ENCODE peak calls at places on chromosomes 11 and 22, in five cellular contexts. K is foreskin fibroblast, B is HCT116, N is nephron progenitor cell, R is gastrocnemius medialis. G is an unnamed sample.

GRCh38 chr11:90218606-90219005 is 4.2 kb downstream of the CHORDC1 start:
- DNase-seq in K (no peak), B (no peak), N (peak), R (peak), G (no peak)

GRCh38 chr11:119793335-119793984 is 64.5 kb upstream of the NECTIN1 start:
- DNase-seq in K (peak), B (no peak), N (no peak), R (no peak), G (no peak)

GRCh38 chr11:96869207-96869606 is 479.4 kb downstream of the JRKL start:
- DNase-seq in K (no peak), B (no peak), N (no peak), R (peak), G (no peak)

GRCh38 chr22:29306830-29307657 is 594 bp downstream of the GAS2L1 start:
- DNase-seq in K (peak), B (no peak), N (peak), R (peak), G (peak)

GRCh38 chr11:116192509-116193206 is 580.1 kb downstream of the BUD13 start:
- DNase-seq in K (no peak), B (no peak), N (peak), R (no peak), G (no peak)

GRCh38 chr22:47174671-47175111 is 412.2 kb downstream of the TBC1D22A start:
- DNase-seq in K (no peak), B (no peak), N (no peak), R (peak), G (no peak)

GRCh38 chr11:85096939-85097338 is 530.2 kb downstream of the DLG2 start:
- DNase-seq in K (no peak), B (no peak), N (no peak), R (no peak), G (no peak)

GRCh38 chr11:112352907-112353306 is 92.2 kb upstream of the PLET1 start:
- DNase-seq in K (peak), B (no peak), N (no peak), R (no peak), G (no peak)

GRCh38 chr11:70912226-70912840 is 340.0 kb downstream of the SHANK2 start:
- DNase-seq in K (no peak), B (no peak), N (no peak), R (no peak), G (no peak)

GRCh38 chr11:107991868-107992414 is 16.8 kb upstream of the CUL5 start:
- DNase-seq in K (no peak), B (no peak), N (no peak), R (no peak), G (no peak)

GRCh38 chr11:96095884-96096301 is 172.0 kb upstream of the MTMR2 start:
- DNase-seq in K (no peak), B (no peak), N (no peak), R (no peak), G (no peak)

GRCh38 chr22:35629406-35630234 is 12.5 kb upstream of the MB start:
- DNase-seq in K (peak), B (peak), N (no peak), R (peak), G (peak)

GRCh38 chr11:31806186-31806943 is 4.8 kb downstream of the PAX6 start:
- DNase-seq in K (no peak), B (no peak), N (no peak), R (no peak), G (peak)

GRCh38 chr11:61890536-61891330 is 612 bp downstream of the FADS3 start:
- DNase-seq in K (peak), B (no peak), N (no peak), R (peak), G (peak)

GRCh38 chr11:7551571-7551970 is 37.8 kb downstream of the PPFIBP2 start:
- DNase-seq in K (peak), B (no peak), N (no peak), R (no peak), G (no peak)

GRCh38 chr11:57778318-57779037 is 16.9 kb downstream of the CTNND1 start:
- DNase-seq in K (peak), B (peak), N (peak), R (peak), G (peak)

GRCh38 chr11:32838505-32839274 is 9.0 kb downstream of the PRRG4 start:
- DNase-seq in K (peak), B (no peak), N (no peak), R (no peak), G (no peak)

GRCh38 chr11:119323532-119324033 is 6.7 kb upstream of the MCAM start:
- DNase-seq in K (peak), B (peak), N (peak), R (peak), G (no peak)

GRCh38 chr22:25748704-25749103 is 6.7 kb downstream of the MYO18B start:
- DNase-seq in K (no peak), B (no peak), N (no peak), R (no peak), G (no peak)

GRCh38 chr22:44005524-44005923 is 18.6 kb upstream of the PARVB start:
- DNase-seq in K (no peak), B (no peak), N (no peak), R (peak), G (no peak)

GRCh38 chr11:17985517-17985916 is 27.3 kb downstream of the SERGEF start:
- DNase-seq in K (peak), B (peak), N (no peak), R (peak), G (no peak)

GRCh38 chr11:17988465-17988864 is 24.4 kb downstream of the SERGEF start:
- DNase-seq in K (no peak), B (no peak), N (no peak), R (no peak), G (no peak)

GRCh38 chr11:17986007-17986710 is 26.7 kb downstream of the SERGEF start:
- DNase-seq in K (peak), B (peak), N (no peak), R (peak), G (no peak)

GRCh38 chr11:17987826-17988225 is 25.0 kb downstream of the SERGEF start:
- DNase-seq in K (no peak), B (no peak), N (no peak), R (no peak), G (no peak)

GRCh38 chr11:17986711-17987220 is 26.1 kb downstream of the SERGEF start:
- DNase-seq in K (no peak), B (no peak), N (no peak), R (no peak), G (no peak)
- TF ChIP-seq CTCF in K (peak), B (peak), N (no peak), R (peak), G (no peak)

GRCh38 chr11:65890324-65891179 is at the start of gene CCDC85B:
- DNase-seq in K (peak), B (peak), N (peak), R (peak), G (peak)
- TF ChIP-seq CTCF in K (peak), B (peak), N (peak), R (no peak), G (no peak)

DNA sequence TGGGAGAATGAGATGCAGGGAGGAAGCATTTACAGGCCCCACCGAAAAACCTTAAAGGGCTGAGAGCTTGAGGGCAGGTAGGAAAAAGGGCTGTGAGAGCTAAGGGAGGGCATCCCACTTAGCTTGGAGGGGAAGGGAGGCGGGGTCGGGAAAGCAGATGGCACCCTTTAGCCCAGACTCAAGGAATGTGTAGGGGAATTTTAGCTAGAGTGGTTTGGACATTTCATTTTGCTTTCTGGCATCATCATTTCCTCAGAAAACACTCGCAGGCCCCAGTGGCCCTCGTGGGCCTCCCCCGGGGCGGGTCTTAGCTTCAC is 846 bp upstream of the STIM1 start:
- DNase-seq in K (no peak), B (no peak), N (no peak), R (no peak), G (no peak)
- TF ChIP-seq CTCF in K (no peak), B (no peak), N (no peak), R (no peak), G (no peak)

DNA sequence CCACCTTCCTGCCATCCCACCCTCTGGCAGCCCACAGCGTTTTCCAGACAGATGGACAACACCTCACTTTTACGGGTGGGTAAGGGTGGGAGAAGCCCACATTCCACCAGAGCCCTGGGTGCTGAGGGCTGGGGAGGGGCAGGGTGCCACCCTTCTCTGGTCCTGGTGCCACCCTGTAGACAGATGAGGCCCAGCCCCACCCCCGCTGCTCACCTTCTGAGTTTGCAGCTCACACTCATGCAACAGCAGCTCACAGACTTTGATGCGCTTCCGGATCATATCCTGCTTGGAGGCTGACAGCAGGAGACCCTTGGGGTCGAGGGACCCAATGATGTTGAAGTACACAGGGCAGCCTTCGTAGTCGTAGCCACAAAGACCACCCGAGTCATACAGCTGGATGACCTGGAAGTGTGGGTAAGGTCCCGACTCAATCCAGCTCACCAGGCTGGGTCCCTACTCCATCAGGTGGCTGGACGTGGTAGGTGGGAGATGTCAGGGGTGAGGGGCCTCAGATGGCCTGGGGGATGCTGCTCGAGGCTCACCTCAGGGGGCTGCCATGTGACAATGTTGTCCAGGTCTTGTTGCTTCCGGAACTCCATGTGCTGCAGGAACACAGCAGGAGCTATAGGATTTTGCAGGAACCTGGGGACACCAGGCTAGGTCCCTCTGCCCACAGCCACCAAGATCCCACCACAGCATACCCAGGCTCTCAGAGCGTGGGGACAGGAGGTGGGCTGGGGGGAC is 10.3 kb downstream of the SEC14L4 start:
- DNase-seq in K (no peak), B (no peak), N (no peak), R (no peak), G (no peak)
- TF ChIP-seq CTCF in K (no peak), B (no peak), N (no peak), R (no peak), G (no peak)

DNA sequence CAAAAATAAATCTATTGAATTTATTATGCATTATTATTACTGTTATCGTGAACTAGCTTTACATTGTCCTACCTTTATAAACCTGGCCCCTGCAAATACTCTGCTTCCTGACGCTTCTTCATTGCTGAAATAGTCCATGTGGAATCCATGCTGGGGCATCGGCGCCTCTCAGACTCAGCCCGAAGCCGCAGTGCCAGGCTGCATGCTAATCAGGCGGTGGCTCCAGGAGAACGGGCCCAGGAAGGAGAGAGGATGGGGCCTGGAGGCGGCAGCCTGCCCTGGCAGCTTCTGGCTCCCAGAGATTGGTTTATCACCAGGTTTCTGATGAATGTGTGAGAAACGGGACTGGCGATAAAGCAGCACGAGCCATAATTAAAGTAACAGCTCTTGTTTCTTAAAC is 93.2 kb downstream of the NTM start:
- DNase-seq in K (no peak), B (no peak), N (no peak), R (no peak), G (no peak)
- TF ChIP-seq CTCF in K (no peak), B (no peak), N (no peak), R (no peak), G (no peak)

DNA sequence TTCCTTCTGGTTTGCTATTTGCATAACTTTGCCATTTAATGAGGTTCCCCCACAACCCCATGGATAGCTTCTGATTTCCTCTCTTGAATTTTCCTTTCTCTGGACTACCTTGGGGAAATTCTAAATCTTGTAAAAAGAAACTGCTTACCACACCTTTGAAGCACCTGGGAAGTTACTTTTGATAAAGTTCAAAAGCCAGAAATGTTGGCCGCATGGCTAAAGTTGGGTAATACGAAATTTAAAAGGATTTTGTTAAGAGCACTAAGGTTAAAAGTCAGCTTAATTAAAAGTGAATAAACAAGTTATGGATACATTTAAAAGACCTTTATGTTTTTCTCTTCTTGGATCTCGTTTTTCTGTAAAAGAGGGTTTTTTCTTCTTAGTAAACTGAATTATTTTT is 5.5 kb downstream of the CASP4 start:
- DNase-seq in K (no peak), B (no peak), N (no peak), R (no peak), G (no peak)
- TF ChIP-seq CTCF in K (no peak), B (no peak), N (no peak), R (no peak), G (no peak)

DNA sequence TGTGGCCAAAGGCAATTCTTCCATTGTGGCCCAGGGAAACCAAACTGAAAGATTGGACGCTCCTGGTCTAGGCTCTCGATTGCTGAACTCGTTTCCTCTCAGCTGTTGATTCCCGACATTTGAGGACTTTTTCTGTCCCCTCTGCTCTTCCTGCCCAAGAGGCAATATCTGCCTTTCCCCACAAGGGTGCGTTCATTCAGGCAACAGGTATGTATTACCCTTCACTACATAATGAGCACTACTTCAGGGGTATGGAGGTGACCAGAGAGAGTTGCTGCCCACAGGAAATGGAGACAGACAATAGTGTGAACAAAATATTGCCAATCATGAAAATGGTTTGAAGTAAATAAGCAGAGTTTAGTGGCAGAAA is 8.2 kb downstream of the PTH start:
- DNase-seq in K (peak), B (peak), N (no peak), R (no peak), G (no peak)
- TF ChIP-seq CTCF in K (no peak), B (peak), N (no peak), R (no peak), G (no peak)

G was measured in lower leg skin.